ENCODE peak calls at places on chromosomes 12 and 14, in six cellular contexts. One of them, this sample, is unnamed. For H3K4me1, the result is how much of the 10 kb centered on the place peaks cover.

GRCh38 chr12:51821423-51822260 is 26.9 kb downstream of the FIGNL2 start:
- DNase-seq in uterus: no peak
- DNase-seq in stomach: no peak
- DNase-seq in pancreas: peak
- DNase-seq in lower lobe of right lung: no peak
- DNase-seq in A549: no peak
- DNase-seq in this sample: no peak

GRCh38 chr12:91732086-91732485 is 413.6 kb downstream of the BTG1 start:
- DNase-seq in uterus: no peak
- DNase-seq in stomach: no peak
- DNase-seq in pancreas: no peak
- DNase-seq in lower lobe of right lung: no peak
- DNase-seq in A549: no peak
- DNase-seq in this sample: no peak

GRCh38 chr12:54383041-54383609 is 1.4 kb downstream of the ZNF385A start:
- DNase-seq in uterus: no peak
- DNase-seq in stomach: no peak
- DNase-seq in pancreas: no peak
- DNase-seq in lower lobe of right lung: no peak
- DNase-seq in A549: peak
- DNase-seq in this sample: no peak

GRCh38 chr12:6315704-6316597 is 5.5 kb downstream of the PLEKHG6 start:
- DNase-seq in uterus: no peak
- DNase-seq in stomach: no peak
- DNase-seq in pancreas: no peak
- DNase-seq in lower lobe of right lung: no peak
- DNase-seq in A549: no peak
- DNase-seq in this sample: no peak

GRCh38 chr12:95858451-95859343 is at the start of gene SNRPF:
- DNase-seq in uterus: peak
- DNase-seq in stomach: peak
- DNase-seq in pancreas: peak
- DNase-seq in lower lobe of right lung: peak
- DNase-seq in A549: peak
- DNase-seq in this sample: peak

GRCh38 chr14:70011098-70011497 is 131.9 kb downstream of the SMOC1 start:
- DNase-seq in uterus: no peak
- DNase-seq in stomach: no peak
- DNase-seq in pancreas: no peak
- DNase-seq in lower lobe of right lung: no peak
- DNase-seq in A549: no peak
- DNase-seq in this sample: no peak

GRCh38 chr12:104816845-104817503 is 141.1 kb downstream of the SLC41A2 start:
- DNase-seq in uterus: no peak
- DNase-seq in stomach: no peak
- DNase-seq in pancreas: no peak
- DNase-seq in lower lobe of right lung: no peak
- DNase-seq in A549: no peak
- DNase-seq in this sample: no peak

GRCh38 chr12:10211101-10211974 is 1.3 kb upstream of the GABARAPL1 start:
- DNase-seq in uterus: peak
- DNase-seq in stomach: no peak
- DNase-seq in pancreas: peak
- DNase-seq in lower lobe of right lung: peak
- DNase-seq in A549: no peak
- DNase-seq in this sample: no peak

GRCh38 chr14:38070213-38070612 is 137.5 kb upstream of the SSTR1 start:
- DNase-seq in uterus: no peak
- DNase-seq in stomach: no peak
- DNase-seq in pancreas: no peak
- DNase-seq in lower lobe of right lung: no peak
- DNase-seq in A549: no peak
- DNase-seq in this sample: no peak

GRCh38 chr14:91997492-91997891 is 42.4 kb downstream of the TRIP11 start:
- DNase-seq in uterus: no peak
- DNase-seq in stomach: no peak
- DNase-seq in pancreas: no peak
- DNase-seq in lower lobe of right lung: no peak
- DNase-seq in A549: no peak
- DNase-seq in this sample: no peak

GRCh38 chr14:105168979-105169507 is 467 bp upstream of the JAG2 start:
- DNase-seq in uterus: no peak
- DNase-seq in stomach: no peak
- DNase-seq in pancreas: no peak
- DNase-seq in lower lobe of right lung: no peak
- DNase-seq in A549: peak
- DNase-seq in this sample: no peak

GRCh38 chr12:28156804-28157203 is 33.5 kb upstream of the CCDC91 start:
- DNase-seq in uterus: no peak
- DNase-seq in stomach: no peak
- DNase-seq in pancreas: no peak
- DNase-seq in lower lobe of right lung: no peak
- DNase-seq in A549: no peak
- DNase-seq in this sample: no peak

GRCh38 chr14:90491221-90491867 is 94.5 kb downstream of the CALM1 start:
- DNase-seq in uterus: peak
- DNase-seq in stomach: no peak
- DNase-seq in pancreas: no peak
- DNase-seq in lower lobe of right lung: no peak
- DNase-seq in A549: no peak
- DNase-seq in this sample: no peak

GRCh38 chr12:21813125-21813524 is 38.6 kb upstream of the KCNJ8 start:
- DNase-seq in uterus: no peak
- DNase-seq in stomach: no peak
- DNase-seq in pancreas: no peak
- DNase-seq in lower lobe of right lung: no peak
- DNase-seq in A549: no peak
- DNase-seq in this sample: no peak

GRCh38 chr14:48584031-48584430 is 908.6 kb upstream of the MDGA2 start:
- DNase-seq in uterus: no peak
- DNase-seq in stomach: no peak
- DNase-seq in pancreas: no peak
- DNase-seq in lower lobe of right lung: no peak
- DNase-seq in A549: no peak
- DNase-seq in this sample: no peak

GRCh38 chr12:20631711-20632110 is 63.4 kb upstream of the SLCO1C1 start:
- DNase-seq in uterus: no peak
- DNase-seq in stomach: no peak
- DNase-seq in pancreas: no peak
- DNase-seq in lower lobe of right lung: no peak
- DNase-seq in A549: no peak
- DNase-seq in this sample: no peak

GRCh38 chr12:115697341-115697740 is 580.2 kb downstream of the MED13L start:
- DNase-seq in uterus: no peak
- DNase-seq in stomach: no peak
- DNase-seq in pancreas: no peak
- DNase-seq in lower lobe of right lung: no peak
- DNase-seq in A549: no peak
- DNase-seq in this sample: no peak

GRCh38 chr12:19402743-19403400 is 36.4 kb upstream of the AEBP2 start:
- DNase-seq in uterus: no peak
- DNase-seq in stomach: peak
- DNase-seq in pancreas: no peak
- DNase-seq in lower lobe of right lung: peak
- DNase-seq in A549: peak
- DNase-seq in this sample: peak

GRCh38 chr12:80186727-80187217 is 87.4 kb downstream of the OTOGL start:
- DNase-seq in uterus: peak
- DNase-seq in stomach: peak
- DNase-seq in pancreas: no peak
- DNase-seq in lower lobe of right lung: no peak
- DNase-seq in A549: peak
- DNase-seq in this sample: no peak

GRCh38 chr12:74663958-74664357 is 126.3 kb downstream of the ATXN7L3B start:
- DNase-seq in uterus: no peak
- DNase-seq in stomach: no peak
- DNase-seq in pancreas: peak
- DNase-seq in lower lobe of right lung: no peak
- DNase-seq in A549: no peak
- DNase-seq in this sample: no peak

GRCh38 chr14:39762576-39763401 is 330.6 kb upstream of the FBXO33 start:
- DNase-seq in uterus: no peak
- DNase-seq in stomach: no peak
- DNase-seq in pancreas: no peak
- DNase-seq in lower lobe of right lung: no peak
- DNase-seq in A549: no peak
- DNase-seq in this sample: no peak

GRCh38 chr14:31968107-31968810 is 108.8 kb upstream of the ARHGAP5 start:
- DNase-seq in uterus: no peak
- DNase-seq in stomach: no peak
- DNase-seq in pancreas: no peak
- DNase-seq in lower lobe of right lung: no peak
- DNase-seq in A549: no peak
- DNase-seq in this sample: no peak

GRCh38 chr12:25155031-25155576 is 39.9 kb downstream of the DNAI7 start:
- DNase-seq in uterus: no peak
- DNase-seq in stomach: no peak
- DNase-seq in pancreas: no peak
- DNase-seq in lower lobe of right lung: no peak
- DNase-seq in A549: peak
- DNase-seq in this sample: no peak

GRCh38 chr12:109934026-109934425 is 34.0 kb downstream of the TCHP start:
- DNase-seq in uterus: no peak
- DNase-seq in stomach: no peak
- DNase-seq in pancreas: no peak
- DNase-seq in lower lobe of right lung: no peak
- DNase-seq in A549: peak
- DNase-seq in this sample: no peak
- TF ChIP-seq CTCF in uterus: no peak
- TF ChIP-seq CTCF in stomach: no peak
- TF ChIP-seq CTCF in pancreas: no peak
- TF ChIP-seq CTCF in lower lobe of right lung: no peak
- TF ChIP-seq CTCF in A549: peak
- TF ChIP-seq CTCF in this sample: peak

DNA sequence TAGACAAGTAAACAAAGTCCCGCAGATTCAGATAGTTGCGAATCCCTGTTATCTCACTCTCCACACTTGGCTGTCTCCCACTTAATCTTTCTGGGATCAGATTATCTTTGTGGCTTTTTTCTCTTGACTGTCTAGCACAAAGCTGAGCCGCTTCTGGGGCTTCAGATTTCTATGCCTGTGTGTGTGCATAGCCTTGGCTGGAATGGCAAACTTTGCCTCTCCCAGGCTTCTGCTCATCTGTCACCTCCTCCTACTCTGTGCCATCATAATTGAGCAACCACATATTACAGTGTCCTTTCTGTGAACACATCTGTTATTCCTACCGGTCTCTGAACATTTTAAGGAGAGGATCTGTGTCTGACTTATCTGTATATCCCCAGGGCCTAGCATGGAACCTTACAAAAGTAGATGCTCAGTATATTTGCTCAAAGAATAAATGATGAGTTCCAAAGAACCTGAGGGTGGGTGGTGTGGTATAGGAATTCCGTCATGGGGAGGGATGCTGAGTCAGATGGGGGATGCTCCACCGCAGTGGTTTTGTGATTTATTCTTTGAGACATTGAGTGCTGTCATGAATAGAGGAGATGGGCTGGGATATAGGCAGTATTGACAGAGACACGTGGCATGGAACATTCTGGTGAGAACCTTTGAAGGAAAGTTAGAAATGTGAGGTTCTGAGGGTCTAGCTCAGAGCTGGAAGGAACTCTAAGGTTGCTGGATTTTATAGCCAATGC is 28.6 kb downstream of the RGS6 start:
- DNase-seq in uterus: no peak
- DNase-seq in stomach: no peak
- DNase-seq in pancreas: no peak
- DNase-seq in lower lobe of right lung: no peak
- DNase-seq in A549: no peak
- DNase-seq in this sample: no peak
- H3K4me1 ChIP-seq in uterus: under half
- H3K4me1 ChIP-seq in stomach: under half
- H3K4me1 ChIP-seq in pancreas: under half
- H3K4me1 ChIP-seq in lower lobe of right lung: under half
- H3K4me1 ChIP-seq in A549: under half
- H3K4me1 ChIP-seq in this sample: under half

GRCh38 chr14:52072266-52072780 is 3.5 kb upstream of the NID2 start:
- DNase-seq in uterus: no peak
- DNase-seq in stomach: no peak
- DNase-seq in pancreas: no peak
- DNase-seq in lower lobe of right lung: no peak
- DNase-seq in A549: no peak
- DNase-seq in this sample: no peak
- H3K27ac ChIP-seq in uterus: no peak
- H3K27ac ChIP-seq in stomach: no peak
- H3K27ac ChIP-seq in pancreas: no peak
- H3K27ac ChIP-seq in lower lobe of right lung: no peak
- H3K27ac ChIP-seq in A549: no peak
- H3K27ac ChIP-seq in this sample: no peak

GRCh38 chr12:113891167-113891692 is 74.9 kb downstream of the RBM19 start:
- DNase-seq in uterus: no peak
- DNase-seq in stomach: no peak
- DNase-seq in pancreas: no peak
- DNase-seq in lower lobe of right lung: no peak
- DNase-seq in A549: no peak
- DNase-seq in this sample: no peak

GRCh38 chr12:113888435-113888834 is 77.7 kb downstream of the RBM19 start:
- DNase-seq in uterus: no peak
- DNase-seq in stomach: no peak
- DNase-seq in pancreas: no peak
- DNase-seq in lower lobe of right lung: no peak
- DNase-seq in A549: no peak
- DNase-seq in this sample: no peak

GRCh38 chr12:113887906-113888305 is 78.2 kb downstream of the RBM19 start:
- DNase-seq in uterus: no peak
- DNase-seq in stomach: no peak
- DNase-seq in pancreas: no peak
- DNase-seq in lower lobe of right lung: no peak
- DNase-seq in A549: no peak
- DNase-seq in this sample: no peak

GRCh38 chr12:113889806-113890581 is 76.1 kb downstream of the RBM19 start:
- DNase-seq in uterus: no peak
- DNase-seq in stomach: no peak
- DNase-seq in pancreas: no peak
- DNase-seq in lower lobe of right lung: no peak
- DNase-seq in A549: no peak
- DNase-seq in this sample: no peak

GRCh38 chr12:113889076-113889475 is 77.0 kb downstream of the RBM19 start:
- DNase-seq in uterus: no peak
- DNase-seq in stomach: no peak
- DNase-seq in pancreas: no peak
- DNase-seq in lower lobe of right lung: no peak
- DNase-seq in A549: no peak
- DNase-seq in this sample: no peak
- TF ChIP-seq CTCF in uterus: no peak
- TF ChIP-seq CTCF in stomach: no peak
- TF ChIP-seq CTCF in pancreas: no peak
- TF ChIP-seq CTCF in lower lobe of right lung: no peak
- TF ChIP-seq CTCF in A549: no peak
- TF ChIP-seq CTCF in this sample: no peak

DNA sequence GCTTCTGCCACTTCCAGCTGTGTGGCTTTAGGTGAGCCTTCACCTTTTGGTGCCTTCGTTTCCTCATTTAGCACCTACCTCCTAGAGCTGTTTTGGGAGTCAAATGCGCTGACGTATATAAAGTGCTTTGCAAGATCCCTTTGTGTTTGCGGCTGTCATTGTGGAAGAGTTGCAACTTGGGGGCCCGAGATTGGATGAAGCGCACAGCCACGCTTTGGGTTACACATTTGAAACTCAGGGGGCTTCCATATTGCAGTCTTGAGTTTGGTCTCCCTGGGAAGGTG is 631 bp upstream of the ARL6IP4 start:
- DNase-seq in uterus: no peak
- DNase-seq in stomach: no peak
- DNase-seq in pancreas: no peak
- DNase-seq in lower lobe of right lung: no peak
- DNase-seq in A549: no peak
- DNase-seq in this sample: no peak
- H3K4me1 ChIP-seq in uterus: under half
- H3K4me1 ChIP-seq in stomach: half or more
- H3K4me1 ChIP-seq in pancreas: under half
- H3K4me1 ChIP-seq in lower lobe of right lung: half or more
- H3K4me1 ChIP-seq in A549: under half
- H3K4me1 ChIP-seq in this sample: half or more

This sample was measured in upper lobe of right lung.